ENCODE peak calls at places on chromosome 16, in seven cellular contexts. D is OCI-LY7; F is T-cell; J is A673; X is activated CD4-positive, alpha-beta T cell treated with anti-CD3 and anti-CD28 coated beads, Interleukin-2, amount 50 U/mL, for 24 hours; K is iris pigment epithelial cell; Z is activated gamma-delta T cell treated with Interleukin-2 at 50 U/mL for 16 hours. Y is an unnamed sample.

GRCh38 chr16:24508614-24509013 is 30.8 kb upstream of the RBBP6 start:
- DNase-seq in D (no peak), F (no peak), J (peak; percentile 61), X (no peak), K (peak; percentile 94), Z (no peak), Y (no peak)

GRCh38 chr16:76294691-76295214 is 17.6 kb downstream of the CNTNAP4 start:
- DNase-seq in D (no peak), F (no peak), J (no peak), X (no peak), K (no peak), Z (no peak), Y (no peak)

GRCh38 chr16:48003226-48003907 is 152.4 kb downstream of the ABCC12 start:
- DNase-seq in D (no peak), F (no peak), J (peak; percentile 51), X (no peak), K (no peak), Z (no peak), Y (no peak)

GRCh38 chr16:28585674-28586073 is 11.2 kb downstream of the SULT1A2 start:
- DNase-seq in D (no peak), F (no peak), J (no peak), X (no peak), K (no peak), Z (no peak), Y (no peak)

GRCh38 chr16:31376705-31377104 is 16.4 kb upstream of the ITGAD start:
- DNase-seq in D (no peak), F (no peak), J (no peak), X (no peak), K (no peak), Z (no peak), Y (no peak)

GRCh38 chr16:81442909-81443687 is 1.5 kb upstream of the CMIP start:
- DNase-seq in D (no peak), F (no peak), J (no peak), X (no peak), K (no peak), Z (no peak), Y (peak; percentile 52)

GRCh38 chr16:53040788-53041187 is 11.9 kb downstream of the CHD9NB start:
- DNase-seq in D (no peak), F (no peak), J (no peak), X (no peak), K (no peak), Z (no peak), Y (no peak)

GRCh38 chr16:66885491-66885890 is 5.2 kb downstream of the PDP2 start:
- DNase-seq in D (no peak), F (no peak), J (no peak), X (no peak), K (no peak), Z (no peak), Y (no peak)

GRCh38 chr16:29714396-29714795 is 31.4 kb downstream of the C16orf54 start:
- DNase-seq in D (no peak), F (no peak), J (no peak), X (no peak), K (no peak), Z (no peak), Y (no peak)

GRCh38 chr16:84585886-84586285 is 32.0 kb downstream of the COTL1 start:
- DNase-seq in D (peak; percentile 80), F (no peak), J (peak; percentile 33), X (no peak), K (peak; percentile 38), Z (no peak), Y (no peak)

GRCh38 chr16:48596326-48596725 is 13.7 kb downstream of the N4BP1 start:
- DNase-seq in D (no peak), F (no peak), J (no peak), X (peak; percentile 48), K (no peak), Z (peak; percentile 42), Y (peak; percentile 14)

GRCh38 chr16:68065716-68066305 is 19.4 kb upstream of the NFATC3 start:
- DNase-seq in D (no peak), F (no peak), J (no peak), X (no peak), K (peak; percentile 86), Z (no peak), Y (no peak)

GRCh38 chr16:79379083-79379482 is 221.5 kb downstream of the MAF start:
- DNase-seq in D (no peak), F (no peak), J (no peak), X (no peak), K (no peak), Z (no peak), Y (no peak)

GRCh38 chr16:80463303-80463702 is 77.5 kb upstream of the DYNLRB2 start:
- DNase-seq in D (no peak), F (no peak), J (no peak), X (no peak), K (no peak), Z (no peak), Y (no peak)

GRCh38 chr16:46972971-46973456 is 460 bp downstream of the DNAJA2 start:
- DNase-seq in D (peak; percentile 68), F (peak; percentile 9), J (peak; percentile 12), X (no peak), K (peak; percentile 26), Z (peak; percentile 38), Y (no peak)

GRCh38 chr16:57534881-57535658 is 1.3 kb downstream of the CCDC102A start:
- DNase-seq in D (no peak), F (no peak), J (no peak), X (no peak), K (no peak), Z (no peak), Y (no peak)

GRCh38 chr16:27439273-27440018 is 37.5 kb downstream of the IL21R start:
- DNase-seq in D (no peak), F (no peak), J (no peak), X (no peak), K (no peak), Z (no peak), Y (no peak)

GRCh38 chr16:74760007-74760767 is 14.4 kb downstream of the FA2H start:
- DNase-seq in D (no peak), F (no peak), J (no peak), X (no peak), K (peak; percentile 77), Z (no peak), Y (no peak)

GRCh38 chr16:88951501-88951900 is 25.5 kb downstream of the CBFA2T3 start:
- DNase-seq in D (no peak), F (no peak), J (no peak), X (no peak), K (no peak), Z (no peak), Y (no peak)

GRCh38 chr16:77611386-77611785 is 110.9 kb upstream of the NUDT7 start:
- DNase-seq in D (no peak), F (no peak), J (no peak), X (no peak), K (no peak), Z (no peak), Y (no peak)

Y was measured in effector memory CD8-positive, alpha-beta T cell.